ENCODE peak calls at places on chromosomes 7 and 10, in nine cellular contexts. S is B cell; T is stimulated activated CD8-positive, alpha-beta memory T cell treated with anti-CD3 and anti-CD28 coated beads, Interleukin-15, amount 100 ng/mL, for 24 hours; A is adrenal gland; P is endothelial cell of umbilical vein; Q is fibroblast of gingiva; J is NCI-H1092; K is Calu3; E is LoVo. Z is an unnamed sample.

GRCh38 chr7:143287935-143288826 is at the start of gene CASP2:
- DNase-seq in S (peak; percentile 99), T (peak; percentile 98), A (peak; percentile 99), P (peak; percentile 99), Q (peak; percentile 97), J (peak; percentile 98), K (peak; percentile 98), E (peak; percentile 99), Z (peak; percentile 99)

GRCh38 chr7:25392571-25393338 is 164.5 kb upstream of the NPVF start:
- DNase-seq in S (no peak), T (no peak), A (peak; percentile 45), P (no peak), Q (no peak), J (no peak), K (no peak), E (no peak), Z (no peak)

GRCh38 chr7:30179016-30179436 is 44.2 kb downstream of the MTURN start:
- DNase-seq in S (peak; percentile 49), T (no peak), A (peak; percentile 40), P (no peak), Q (no peak), J (no peak), K (no peak), E (no peak), Z (no peak)

GRCh38 chr10:49649936-49650723 is 29.3 kb upstream of the C10orf53 start:
- DNase-seq in S (no peak), T (no peak), A (no peak), P (no peak), Q (no peak), J (no peak), K (no peak), E (no peak), Z (no peak)

GRCh38 chr7:55127622-55128081 is 108.8 kb downstream of the EGFR start:
- DNase-seq in S (no peak), T (no peak), A (no peak), P (peak; percentile 97), Q (peak; percentile 90), J (peak; percentile 96), K (no peak), E (peak; percentile 41), Z (peak; percentile 83)

GRCh38 chr10:46250481-46250880 is 36.3 kb upstream of the ANTXRL start:
- DNase-seq in S (no peak), T (no peak), A (no peak), P (no peak), Q (no peak), J (no peak), K (no peak), E (no peak), Z (no peak)

GRCh38 chr10:69089638-69090599 is 2.0 kb downstream of the SRGN start:
- DNase-seq in S (no peak), T (peak; percentile 23), A (peak; percentile 41), P (peak; percentile 83), Q (peak; percentile 28), J (no peak), K (no peak), E (no peak), Z (no peak)

GRCh38 chr7:113217314-113217713 is 99.0 kb upstream of the SMIM30 start:
- DNase-seq in S (no peak), T (no peak), A (no peak), P (no peak), Q (no peak), J (peak; percentile 7), K (no peak), E (no peak), Z (no peak)

GRCh38 chr10:5584895-5585516 is 60.2 kb downstream of the CALML3 start:
- DNase-seq in S (no peak), T (no peak), A (no peak), P (no peak), Q (peak; percentile 37), J (peak; percentile 64), K (peak; percentile 60), E (peak; percentile 49), Z (peak; percentile 89)

GRCh38 chr10:129963831-129964501 is at the start of gene EBF3:
- DNase-seq in S (peak; percentile 81), T (peak; percentile 29), A (peak; percentile 42), P (peak; percentile 48), Q (peak; percentile 50), J (peak; percentile 70), K (peak; percentile 56), E (peak; percentile 72), Z (peak; percentile 92)

GRCh38 chr10:29386347-29386999 is 97.6 kb downstream of the LYZL1 start:
- DNase-seq in S (peak; percentile 36), T (no peak), A (peak; percentile 33), P (peak; percentile 43), Q (no peak), J (no peak), K (peak; percentile 17), E (peak; percentile 40), Z (peak; percentile 56)

GRCh38 chr7:69967152-69967591 is 368.9 kb downstream of the AUTS2 start:
- DNase-seq in S (no peak), T (no peak), A (peak; percentile 29), P (no peak), Q (no peak), J (peak; percentile 34), K (no peak), E (no peak), Z (no peak)

GRCh38 chr10:44947356-44948152 is 12.0 kb upstream of the RASSF4 start:
- DNase-seq in S (no peak), T (no peak), A (no peak), P (no peak), Q (no peak), J (no peak), K (peak; percentile 25), E (no peak), Z (no peak)

GRCh38 chr10:75857269-75857846 is 425.9 kb downstream of the LRMDA start:
- DNase-seq in S (no peak), T (no peak), A (no peak), P (no peak), Q (no peak), J (no peak), K (no peak), E (no peak), Z (no peak)

GRCh38 chr10:113301342-113301984 is 251.4 kb upstream of the HABP2 start:
- DNase-seq in S (no peak), T (no peak), A (no peak), P (no peak), Q (no peak), J (no peak), K (no peak), E (no peak), Z (no peak)

GRCh38 chr7:135940077-135941075 is 36.8 kb downstream of the MTPN start:
- DNase-seq in S (no peak), T (no peak), A (no peak), P (no peak), Q (no peak), J (no peak), K (no peak), E (no peak), Z (no peak)

GRCh38 chr10:71798308-71798624 is 24.9 kb upstream of the VSIR start:
- DNase-seq in S (no peak), T (no peak), A (no peak), P (no peak), Q (no peak), J (no peak), K (no peak), E (no peak), Z (no peak)

GRCh38 chr7:99079104-99079503 is 64.8 kb downstream of the SMURF1 start:
- DNase-seq in S (no peak), T (no peak), A (no peak), P (no peak), Q (peak; percentile 3), J (no peak), K (no peak), E (no peak), Z (peak; percentile 51)

GRCh38 chr7:30845426-30846135 is 66.1 kb upstream of the AQP1 start:
- DNase-seq in S (no peak), T (no peak), A (no peak), P (peak; percentile 63), Q (peak; percentile 42), J (no peak), K (no peak), E (peak; percentile 3), Z (peak; percentile 75)

GRCh38 chr7:22001345-22002004 is 55.8 kb upstream of the CDCA7L start:
- DNase-seq in S (peak; percentile 75), T (no peak), A (no peak), P (peak; percentile 86), Q (peak; percentile 43), J (no peak), K (peak; percentile 69), E (peak; percentile 55), Z (peak; percentile 82)

GRCh38 chr10:15780353-15781135 is 60.8 kb upstream of the ITGA8 start:
- DNase-seq in S (no peak), T (no peak), A (peak; percentile 55), P (peak; percentile 12), Q (peak; percentile 7), J (no peak), K (no peak), E (no peak), Z (peak; percentile 30)

GRCh38 chr10:133529576-133529946 is 2.4 kb downstream of the CYP2E1 start:
- DNase-seq in S (peak; percentile 6), T (no peak), A (no peak), P (no peak), Q (no peak), J (no peak), K (no peak), E (no peak), Z (no peak)